ENCODE peak calls at places on chromosomes 16 and 17, in seven cellular contexts. F is gastrocnemius medialis; E is AG04450; B is ascending aorta; K is CD8-positive, alpha-beta T cell; S is esophagus squamous epithelium; I is AG09309. G is an unnamed sample.

GRCh38 chr17:8922451-8922850 is 43.1 kb downstream of the PIK3R5 start:
- DNase-seq in B (no peak), F (no peak), S (no peak), I (peak), E (peak), K (no peak), G (no peak)

GRCh38 chr17:5034651-5035050 is 575 bp downstream of the SLC52A1 start:
- DNase-seq in E (no peak), K (no peak), S (no peak), F (no peak), I (no peak), B (no peak), G (no peak)

GRCh38 chr17:20266806-20267458 is 200.4 kb downstream of the LGALS9B start:
- DNase-seq in I (peak), F (no peak), S (no peak), K (no peak), E (peak), B (no peak), G (peak)

GRCh38 chr16:19502395-19503131 is 19.3 kb downstream of the GDE1 start:
- DNase-seq in I (no peak), B (no peak), F (peak), S (peak), K (peak), E (no peak), G (no peak)

GRCh38 chr17:81187586-81188490 is 21.8 kb upstream of the AATK start:
- DNase-seq in S (no peak), I (no peak), E (no peak), K (no peak), B (no peak), F (no peak), G (no peak)

GRCh38 chr16:4481965-4482364 is 5.8 kb downstream of the HMOX2 start:
- DNase-seq in B (no peak), F (no peak), I (no peak), E (no peak), S (no peak), K (no peak), G (no peak)

GRCh38 chr17:4903051-4903818 is at the start of gene CHRNE:
- DNase-seq in K (peak), B (no peak), F (peak), E (peak), I (no peak), S (no peak), G (no peak)

GRCh38 chr16:188674-189073 is 8.4 kb downstream of the HBQ1 start:
- DNase-seq in K (peak), I (no peak), S (no peak), E (no peak), B (no peak), F (no peak), G (no peak)

GRCh38 chr17:75748706-75749105 is 16.3 kb downstream of the GALK1 start:
- DNase-seq in E (no peak), B (no peak), S (no peak), I (no peak), K (no peak), F (no peak), G (no peak)

GRCh38 chr16:12994402-12994801 is 93.0 kb downstream of the SHISA9 start:
- DNase-seq in E (no peak), K (no peak), B (no peak), F (no peak), I (no peak), S (no peak), G (no peak)

GRCh38 chr17:64063766-64064224 is 43.4 kb upstream of the ICAM2 start:
- DNase-seq in I (no peak), B (no peak), E (no peak), S (no peak), F (peak), K (peak), G (peak)

GRCh38 chr17:75504347-75505151 is 10.8 kb downstream of the CASKIN2 start:
- DNase-seq in E (no peak), I (no peak), S (no peak), F (peak), B (no peak), K (peak), G (no peak)

GRCh38 chr17:2594657-2595085 is 1.2 kb downstream of the PAFAH1B1 start:
- DNase-seq in B (no peak), I (no peak), S (no peak), F (no peak), E (no peak), K (peak), G (no peak)

GRCh38 chr16:83785455-83785854 is 22.3 kb upstream of the HSBP1 start:
- DNase-seq in I (no peak), S (no peak), K (no peak), E (no peak), F (no peak), B (no peak), G (no peak)

GRCh38 chr17:27659685-27660084 is 28.7 kb downstream of the LGALS9 start:
- DNase-seq in S (no peak), E (no peak), K (no peak), F (no peak), B (no peak), I (no peak), G (no peak)

GRCh38 chr17:76789235-76789788 is 51.4 kb downstream of the MFSD11 start:
- DNase-seq in F (no peak), E (no peak), B (no peak), S (no peak), I (no peak), K (no peak), G (no peak)

GRCh38 chr17:841313-841712 is 59.2 kb downstream of the MRM3 start:
- DNase-seq in F (no peak), I (no peak), S (no peak), K (no peak), E (no peak), B (no peak), G (no peak)

GRCh38 chr17:76868176-76868668 is at the start of gene MGAT5B:
- DNase-seq in S (no peak), F (peak), K (peak), B (no peak), E (peak), I (no peak), G (no peak)

GRCh38 chr17:38893612-38894011 is 23.8 kb downstream of the LASP1 start:
- DNase-seq in E (no peak), S (no peak), K (peak), B (no peak), F (no peak), I (no peak), G (no peak)

GRCh38 chr16:78748471-78748929 is 649.0 kb downstream of the WWOX start:
- DNase-seq in E (no peak), I (no peak), K (no peak), S (no peak), B (no peak), F (peak), G (no peak)

GRCh38 chr16:67521095-67521804 is 7.4 kb upstream of the RIPOR1 start:
- DNase-seq in B (peak), I (peak), K (peak), S (peak), E (peak), F (peak), G (peak)

GRCh38 chr16:50509521-50510341 is 38.5 kb upstream of the NKD1 start:
- DNase-seq in I (no peak), B (no peak), E (no peak), S (no peak), F (no peak), K (peak), G (no peak)

GRCh38 chr17:75842963-75843576 is 1.1 kb downstream of the UNC13D start:
- DNase-seq in K (peak), I (no peak), E (no peak), S (no peak), F (no peak), B (no peak), G (no peak)

GRCh38 chr16:71428883-71429282 is 13.0 kb downstream of the TLE7 start:
- DNase-seq in E (no peak), I (no peak), K (no peak), S (no peak), B (no peak), F (no peak), G (no peak)

GRCh38 chr16:15644306-15644961 is 1.5 kb upstream of the MARF1 start:
- DNase-seq in E (no peak), I (peak), K (no peak), B (no peak), F (no peak), S (no peak), G (no peak)

GRCh38 chr16:27238591-27238990 is 30.0 kb downstream of the NSMCE1 start:
- DNase-seq in I (no peak), E (no peak), F (no peak), B (no peak), K (no peak), S (no peak), G (no peak)

GRCh38 chr17:49218941-49219913 is 8.7 kb downstream of the ABI3 start:
- DNase-seq in I (no peak), S (no peak), F (no peak), B (no peak), E (no peak), K (peak), G (no peak)

GRCh38 chr16:66262253-66263167 is 104.0 kb upstream of the CDH5 start:
- DNase-seq in S (no peak), B (no peak), E (no peak), K (no peak), I (no peak), F (peak), G (no peak)

GRCh38 chr16:66662445-66663194 is 33.9 kb downstream of the CMTM4 start:
- DNase-seq in F (no peak), E (no peak), B (no peak), S (no peak), K (no peak), I (no peak), G (no peak)

GRCh38 chr16:15769239-15769638 is 87.6 kb downstream of the MYH11 start:
- DNase-seq in S (no peak), I (no peak), K (no peak), B (no peak), F (no peak), E (no peak), G (no peak)

GRCh38 chr17:41595585-41595984 is 8.9 kb upstream of the KRT14 start:
- DNase-seq in K (no peak), S (no peak), E (no peak), I (no peak), F (no peak), B (no peak), G (no peak)

GRCh38 chr16:995087-995486 is 13.5 kb downstream of the SOX8 start:
- DNase-seq in K (no peak), B (no peak), E (no peak), F (no peak), I (no peak), S (no peak), G (no peak)

GRCh38 chr17:30021708-30022317 is 80.4 kb downstream of the EFCAB5 start:
- DNase-seq in F (no peak), E (peak), K (peak), B (no peak), S (no peak), I (no peak), G (no peak)

GRCh38 chr17:67629963-67630320 is 87.8 kb upstream of the NOL11 start:
- DNase-seq in S (no peak), I (peak), K (no peak), B (no peak), F (no peak), E (no peak), G (no peak)

GRCh38 chr17:5545051-5545987 is 39.0 kb downstream of the NLRP1 start:
- DNase-seq in E (no peak), B (no peak), S (no peak), K (no peak), I (no peak), F (no peak), G (no peak)

DNA sequence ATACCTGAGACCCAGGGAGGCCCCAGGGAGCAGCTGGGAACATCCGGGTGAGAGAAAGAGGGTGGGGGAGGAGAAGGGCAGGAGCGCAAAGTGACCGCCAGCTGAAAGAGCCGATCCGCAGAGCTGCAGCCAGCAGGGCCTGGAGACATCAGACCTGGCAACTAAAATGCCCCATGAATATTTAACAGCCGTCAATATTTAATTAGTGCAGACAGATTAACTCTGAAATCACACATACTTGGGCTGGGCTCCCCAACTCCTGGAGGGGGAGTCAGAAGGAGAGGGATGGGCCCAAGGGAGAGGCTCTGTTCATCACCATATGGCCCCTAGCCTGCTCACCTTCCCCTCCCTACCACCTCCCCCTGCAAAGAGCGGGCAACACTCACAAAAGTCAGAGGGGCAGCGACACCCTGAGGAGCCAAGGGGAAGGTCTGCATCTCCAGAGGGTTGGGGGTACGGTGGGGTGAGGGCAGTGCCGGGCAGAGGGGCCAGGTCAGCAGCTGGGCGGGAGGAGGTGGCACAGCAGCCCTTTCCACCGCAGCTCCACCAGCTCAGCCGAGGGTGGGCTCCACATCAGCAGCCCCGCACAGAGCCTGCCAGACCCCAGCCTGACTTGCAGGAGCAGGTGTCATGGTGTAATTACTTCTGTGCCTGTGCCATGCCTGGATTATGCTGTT is 61.9 kb upstream of the CCL1 start:
- DNase-seq in S (no peak), E (no peak), F (no peak), K (no peak), I (no peak), B (no peak), G (no peak)
- H3K4me3 ChIP-seq in S (no peak), E (no peak), F (no peak), K (no peak), I (no peak), B (no peak), G (no peak)

DNA sequence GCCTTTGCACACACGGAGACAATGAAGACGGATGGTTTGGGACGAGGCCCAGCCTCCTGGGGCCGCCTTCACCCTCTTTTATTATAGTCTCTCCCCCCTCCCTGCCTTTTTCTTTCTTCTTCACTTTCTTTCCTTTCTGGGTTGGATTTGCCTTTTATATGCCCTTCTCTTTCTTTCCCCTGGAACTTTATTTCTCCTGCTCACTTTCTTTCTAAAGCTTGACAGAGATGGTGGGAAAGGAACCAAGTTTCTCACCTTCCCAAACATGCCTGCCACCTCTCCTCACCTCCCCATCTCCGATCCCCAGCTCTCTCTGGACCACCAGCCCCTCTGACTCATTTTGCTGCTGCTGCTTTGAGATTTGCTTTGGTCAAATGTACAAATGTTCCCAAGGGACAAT is 6.8 kb upstream of the LHX1 start:
- DNase-seq in I (no peak), S (no peak), B (no peak), K (no peak), E (no peak), F (no peak), G (no peak)
- TF ChIP-seq CTCF in I (no peak), S (no peak), B (no peak), K (no peak), E (no peak), F (no peak), G (no peak)

GRCh38 chr16:21084631-21085235 is 65.9 kb downstream of the DNAH3 start:
- DNase-seq in F (no peak), E (no peak), I (no peak), K (no peak), S (no peak), B (no peak), G (no peak)
- H3K4me3 ChIP-seq in F (no peak), E (no peak), I (no peak), K (no peak), S (no peak), B (no peak), G (no peak)

GRCh38 chr17:61410100-61410551 is 10.5 kb downstream of the TBX2 start:
- DNase-seq in B (peak), K (no peak), S (no peak), I (no peak), F (peak), E (no peak), G (no peak)

GRCh38 chr17:61411114-61411943 is 11.7 kb downstream of the TBX2 start:
- DNase-seq in I (no peak), B (peak), K (no peak), E (no peak), S (no peak), F (peak), G (no peak)

GRCh38 chr17:61410555-61411089 is 11.0 kb downstream of the TBX2 start:
- DNase-seq in I (no peak), E (peak), F (peak), S (no peak), K (peak), B (peak), G (no peak)

GRCh38 chr17:61408151-61409041 is 8.8 kb downstream of the TBX2 start:
- DNase-seq in K (no peak), B (peak), F (peak), S (no peak), I (no peak), E (no peak), G (no peak)

DNA sequence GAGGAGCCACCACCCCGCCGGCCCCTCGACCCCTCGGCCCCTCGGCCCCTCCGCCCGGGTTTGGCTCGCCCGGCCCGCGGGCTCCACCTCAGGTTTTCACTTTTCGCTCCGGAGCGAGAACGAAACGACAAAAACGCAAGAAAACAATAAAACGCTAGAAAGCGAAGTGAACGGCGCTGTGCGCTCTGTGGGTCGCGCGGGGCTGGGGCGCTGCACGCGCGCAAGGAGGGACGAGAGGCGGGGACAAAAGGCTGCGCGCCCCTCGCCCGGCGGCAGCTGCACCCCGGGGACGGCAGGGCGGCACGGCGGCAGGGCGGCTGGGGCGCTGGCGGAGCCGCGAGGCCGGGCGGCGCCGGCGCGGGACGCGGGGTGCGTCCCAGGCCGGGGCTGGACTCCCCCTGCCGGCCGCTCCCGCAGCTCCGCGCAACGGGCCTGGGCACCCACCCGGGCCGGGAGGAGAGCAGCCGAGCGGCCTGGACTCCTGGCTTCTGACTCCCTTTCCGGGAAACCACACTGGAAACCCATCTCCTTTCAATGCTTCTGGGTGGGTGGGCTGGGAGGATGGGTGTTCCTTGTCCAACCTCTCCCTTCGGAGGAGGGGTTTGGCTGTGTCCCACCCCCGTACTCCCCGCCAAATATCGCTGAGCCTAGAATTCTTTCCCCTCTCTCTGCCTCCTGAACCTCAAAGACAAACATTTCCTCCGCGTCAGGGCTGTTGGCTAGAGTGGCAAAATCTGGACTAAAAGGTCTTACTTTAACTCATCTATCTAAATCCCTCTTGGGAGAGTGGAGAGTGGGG is 9.9 kb downstream of the TBX2 start:
- DNase-seq in K (peak), S (no peak), I (no peak), B (peak), E (no peak), F (peak), G (no peak)
- TF ChIP-seq CTCF in K (no peak), S (peak), I (peak), B (peak), E (peak), F (peak), G (peak)

DNA sequence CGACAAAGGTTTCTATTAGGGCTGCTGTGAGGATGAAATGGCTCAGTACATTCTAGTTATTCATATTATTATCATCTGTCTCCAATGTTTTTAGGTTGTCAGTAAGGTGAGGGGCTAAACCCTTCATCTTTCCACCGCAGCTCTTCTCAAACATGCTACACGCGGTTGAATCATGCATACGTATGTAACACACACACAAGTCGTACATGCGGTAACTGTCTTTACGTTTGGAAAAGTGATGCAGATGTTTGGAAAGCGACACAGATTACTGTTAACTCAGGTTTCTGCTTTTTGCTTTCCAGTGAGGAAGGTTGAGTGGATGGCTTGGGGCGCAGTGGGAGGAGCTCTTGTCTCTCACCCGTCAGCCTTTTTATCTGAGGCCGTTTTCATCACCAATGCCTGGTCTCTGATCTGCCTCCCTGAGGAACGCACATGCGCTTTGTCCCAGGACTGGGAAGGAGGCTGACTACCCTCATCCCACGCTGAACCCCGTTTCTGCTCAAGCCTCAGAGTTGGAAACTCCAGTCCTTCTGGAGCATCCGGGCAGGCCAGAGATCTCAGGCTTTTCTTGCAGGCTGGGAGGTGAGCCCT is 3.2 kb upstream of the FOXL1 start:
- DNase-seq in S (no peak), F (no peak), K (no peak), B (no peak), I (no peak), E (no peak), G (no peak)
- H3K4me3 ChIP-seq in S (peak), F (peak), K (peak), B (peak), I (no peak), E (peak), G (peak)

DNA sequence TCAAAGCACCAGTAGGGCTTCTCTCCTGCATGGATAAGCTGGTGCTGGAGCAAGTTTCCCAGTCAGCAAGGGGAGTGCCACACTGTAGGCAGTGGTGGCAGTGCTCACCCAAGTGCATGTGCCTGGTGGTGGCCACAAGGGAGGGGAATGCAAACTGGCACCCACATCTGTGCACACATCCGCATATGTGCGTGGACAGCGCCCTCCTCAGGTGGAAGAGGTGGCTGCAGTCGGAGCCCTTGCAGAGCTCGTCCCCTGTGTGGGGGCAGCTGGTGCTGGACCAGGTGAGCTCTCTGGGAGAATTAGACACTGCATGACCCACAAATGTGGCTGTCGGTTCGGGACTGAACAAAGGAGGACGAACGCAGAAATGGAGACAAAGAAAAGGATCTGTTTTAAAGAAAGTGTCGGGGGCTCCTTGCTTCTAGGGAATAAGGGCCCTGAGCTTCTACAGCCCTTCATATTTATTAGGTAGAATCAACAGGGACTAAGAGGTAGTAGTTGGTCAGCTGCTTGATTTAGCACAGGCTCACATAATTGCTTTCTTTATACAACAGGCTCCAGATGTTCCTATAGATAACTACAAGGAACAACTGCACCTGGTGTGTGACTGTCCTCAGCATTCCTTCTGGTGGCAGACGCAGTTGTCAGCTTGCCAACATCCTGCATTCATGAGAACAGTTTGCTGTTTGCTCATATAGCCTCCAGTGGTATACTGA is 5.3 kb upstream of the ZNF689 start:
- DNase-seq in B (no peak), E (no peak), K (peak), I (no peak), F (peak), S (no peak), G (no peak)
- TF ChIP-seq CTCF in B (no peak), E (peak), K (peak), I (peak), F (no peak), S (peak), G (peak)

G was measured in retinal pigment epithelial cell.